ENCODE peak calls at places on chromosome 9, in four cellular contexts. E, C, G and S are unnamed samples.

GRCh38 chr9:28365020-28365640 is 791.8 kb upstream of the C9orf72 start:
- DNase-seq in E (no peak), C (no peak), G (no peak), S (no peak)

GRCh38 chr9:37293664-37294524 is 128.6 kb upstream of the GRHPR start:
- DNase-seq in E (no peak), C (no peak), G (no peak), S (no peak)

GRCh38 chr9:134407123-134407779 is 81.0 kb downstream of the RXRA start:
- DNase-seq in E (peak; percentile 94), C (peak; percentile 45), G (peak; percentile 75), S (peak; percentile 87)

GRCh38 chr9:841371-842209 is at the start of gene DMRT1:
- DNase-seq in E (no peak), C (no peak), G (no peak), S (no peak)

GRCh38 chr9:76374702-76375543 is 19.3 kb downstream of the RFK start:
- DNase-seq in E (peak; percentile 67), C (no peak), G (peak; percentile 95), S (peak; percentile 91)

GRCh38 chr9:122121391-122121790 is 28.3 kb upstream of the TTLL11 start:
- DNase-seq in E (no peak), C (no peak), G (no peak), S (no peak)

GRCh38 chr9:90105793-90106192 is 501.0 kb downstream of the GADD45G start:
- DNase-seq in E (no peak), C (no peak), G (no peak), S (no peak)

GRCh38 chr9:16637218-16637617 is 233.3 kb downstream of the BNC2 start:
- DNase-seq in E (no peak), C (no peak), G (no peak), S (no peak)

GRCh38 chr9:127185931-127186781 is 63.7 kb upstream of the ANGPTL2 start:
- DNase-seq in E (peak; percentile 64), C (no peak), G (peak; percentile 49), S (peak; percentile 58)
- H3K27ac ChIP-seq in E (peak overlapping the region; percentile 74), C (no peak overlapping the region), G (peak overlapping the region; percentile 72), S (peak overlapping the region; percentile 74)

GRCh38 chr9:33942471-33943083 is 106.1 kb downstream of the UBAP2 start:
- DNase-seq in E (no peak), C (no peak), G (no peak), S (no peak)
- TF ChIP-seq CTCF in E (no peak), C (peak; percentile 9), G (no peak), S (no peak)

DNA sequence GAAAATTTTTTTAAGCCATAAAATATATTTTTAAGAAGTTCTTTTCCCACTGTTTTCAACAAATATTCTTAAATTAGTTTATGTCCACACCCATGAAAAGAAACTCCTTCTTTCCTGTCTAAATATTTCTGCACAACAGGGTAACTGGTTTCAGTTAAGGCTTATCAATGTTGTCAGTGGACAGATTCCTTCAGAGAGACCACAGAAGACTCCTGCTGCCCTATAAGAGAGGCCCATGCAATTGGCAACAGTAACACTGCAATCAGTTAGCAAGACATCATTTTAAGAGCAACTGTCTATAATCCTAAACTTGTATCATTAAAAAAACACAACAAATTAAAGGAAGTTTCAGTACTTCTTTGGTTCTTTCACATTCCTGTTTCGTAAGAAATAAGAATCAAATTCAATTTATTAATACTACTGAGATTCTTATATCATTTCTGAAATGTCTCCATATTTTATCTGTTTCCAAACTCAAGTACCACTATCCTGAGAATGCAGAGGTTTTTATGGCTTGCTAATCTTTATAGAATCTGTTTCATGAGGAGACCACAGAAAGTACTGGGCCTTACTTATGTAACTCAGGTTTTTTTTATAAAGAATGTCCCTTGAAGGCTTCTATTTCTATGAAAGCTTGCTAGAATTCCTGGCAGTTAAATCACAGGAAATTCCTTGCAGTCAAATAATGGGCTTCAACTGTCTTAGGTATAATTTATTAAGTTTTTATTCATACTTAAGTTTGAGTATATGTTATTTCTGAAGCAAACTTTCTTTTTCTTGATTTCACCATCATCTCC is 240.2 kb downstream of the RFX3 start:
- DNase-seq in E (no peak), C (no peak), G (no peak), S (no peak)
- H3K27ac ChIP-seq in E (no peak overlapping the region), C (no peak overlapping the region), G (no peak overlapping the region), S (no peak overlapping the region)

GRCh38 chr9:105856020-105856419 is 161.7 kb downstream of the TMEM38B start:
- DNase-seq in E (no peak), C (no peak), G (no peak), S (no peak)

GRCh38 chr9:105858284-105858683 is 163.9 kb downstream of the TMEM38B start:
- DNase-seq in E (no peak), C (no peak), G (no peak), S (no peak)

GRCh38 chr9:105860526-105860925 is 166.2 kb downstream of the TMEM38B start:
- DNase-seq in E (no peak), C (no peak), G (no peak), S (no peak)

GRCh38 chr9:105859428-105860091 is 165.2 kb downstream of the TMEM38B start:
- DNase-seq in E (no peak), C (no peak), G (no peak), S (no peak)

GRCh38 chr9:105858877-105859276 is 164.5 kb downstream of the TMEM38B start:
- DNase-seq in E (no peak), C (no peak), G (no peak), S (no peak)
- TF ChIP-seq CTCF in E (no peak), C (no peak), G (no peak), S (no peak)